ENCODE peak calls at places on chromosomes 3 and 15, in eight cellular contexts. C is stomach, S is A549, K is vagina, E is K562, Z is uterus, G is upper lobe of left lung, V is H1. W is an unnamed sample.

GRCh38 chr15:73900129-73900712 is 26.0 kb upstream of the LOXL1 start:
- DNase-seq in C (no peak), S (no peak), K (no peak), E (no peak), Z (no peak), G (peak), V (no peak), W (no peak)

GRCh38 chr3:69763976-69764851 is 24.9 kb downstream of the MITF start:
- DNase-seq in C (no peak), S (peak), K (no peak), E (no peak), Z (no peak), G (no peak), V (no peak), W (no peak)

GRCh38 chr3:46981932-46982471 is 2.5 kb downstream of the NBEAL2 start:
- DNase-seq in C (peak), S (no peak), K (no peak), E (no peak), Z (no peak), G (no peak), V (no peak), W (peak)

GRCh38 chr15:57224664-57225063 is 151.6 kb upstream of the CGNL1 start:
- DNase-seq in C (no peak), S (no peak), K (no peak), E (no peak), Z (no peak), G (no peak), V (no peak), W (no peak)

GRCh38 chr3:138833908-138834358 is 795 bp downstream of the PIK3CB start:
- DNase-seq in C (no peak), S (no peak), K (no peak), E (peak), Z (no peak), G (no peak), V (no peak), W (peak)

GRCh38 chr3:150397220-150397619 is 10.9 kb upstream of the TSC22D2 start:
- DNase-seq in C (no peak), S (no peak), K (no peak), E (no peak), Z (no peak), G (no peak), V (no peak), W (no peak)

GRCh38 chr3:127984241-127984975 is 67.8 kb upstream of the SEC61A1 start:
- DNase-seq in C (no peak), S (no peak), K (no peak), E (no peak), Z (no peak), G (no peak), V (no peak), W (no peak)

GRCh38 chr3:123412811-123413588 is 35.9 kb downstream of the ADCY5 start:
- DNase-seq in C (no peak), S (no peak), K (no peak), E (no peak), Z (peak), G (no peak), V (no peak), W (no peak)

GRCh38 chr3:129608087-129608935 is 1.8 kb upstream of the PLXND1 start:
- DNase-seq in C (no peak), S (peak), K (no peak), E (peak), Z (no peak), G (peak), V (no peak), W (no peak)

GRCh38 chr3:8621141-8621540 is 23.5 kb downstream of the SSUH2 start:
- DNase-seq in C (no peak), S (no peak), K (no peak), E (no peak), Z (no peak), G (no peak), V (no peak), W (no peak)

GRCh38 chr3:172217877-172218276 is 178.5 kb downstream of the FNDC3B start:
- DNase-seq in C (no peak), S (no peak), K (no peak), E (no peak), Z (no peak), G (no peak), V (no peak), W (no peak)

GRCh38 chr3:178284180-178284579 is 252.1 kb upstream of the KCNMB2 start:
- DNase-seq in C (no peak), S (no peak), K (no peak), E (no peak), Z (no peak), G (no peak), V (no peak), W (no peak)

GRCh38 chr3:11507719-11508118 is 136.0 kb downstream of the VGLL4 start:
- DNase-seq in C (no peak), S (peak), K (no peak), E (peak), Z (no peak), G (no peak), V (peak), W (no peak)

GRCh38 chr3:172135766-172136729 is 96.7 kb downstream of the FNDC3B start:
- DNase-seq in C (no peak), S (peak), K (no peak), E (peak), Z (no peak), G (no peak), V (no peak), W (no peak)

GRCh38 chr15:97902140-97902780 is 58.2 kb upstream of the ARRDC4 start:
- DNase-seq in C (no peak), S (no peak), K (no peak), E (no peak), Z (no peak), G (no peak), V (no peak), W (no peak)

GRCh38 chr3:132645058-132645457 is 14.6 kb downstream of the ACAD11 start:
- DNase-seq in C (no peak), S (no peak), K (no peak), E (no peak), Z (no peak), G (no peak), V (no peak), W (no peak)

GRCh38 chr3:168071535-168071934 is 24.2 kb downstream of the GOLIM4 start:
- DNase-seq in C (no peak), S (peak), K (no peak), E (no peak), Z (no peak), G (no peak), V (no peak), W (no peak)

GRCh38 chr3:10948326-10948725 is 44.2 kb upstream of the SLC6A1 start:
- DNase-seq in C (no peak), S (no peak), K (no peak), E (no peak), Z (no peak), G (no peak), V (no peak), W (no peak)

GRCh38 chr15:85865070-85865684 is 70.5 kb upstream of the KLHL25 start:
- DNase-seq in C (no peak), S (peak), K (no peak), E (peak), Z (peak), G (no peak), V (peak), W (peak)

GRCh38 chr3:185153170-185153733 is 392 bp upstream of the C3orf70 start:
- DNase-seq in C (no peak), S (no peak), K (no peak), E (no peak), Z (no peak), G (peak), V (peak), W (no peak)

GRCh38 chr3:27423463-27423862 is 54.3 kb upstream of the NEK10 start:
- DNase-seq in C (no peak), S (no peak), K (no peak), E (no peak), Z (no peak), G (no peak), V (no peak), W (no peak)

GRCh38 chr3:64244011-64244942 is 19.0 kb upstream of the PRICKLE2 start:
- DNase-seq in C (no peak), S (peak), K (peak), E (peak), Z (no peak), G (no peak), V (no peak), W (no peak)

GRCh38 chr3:174023445-174023844 is 625.9 kb downstream of the NLGN1 start:
- DNase-seq in C (no peak), S (no peak), K (no peak), E (no peak), Z (no peak), G (no peak), V (no peak), W (no peak)

GRCh38 chr15:83547168-83547567 is 100.0 kb downstream of the SH3GL3 start:
- DNase-seq in C (no peak), S (no peak), K (no peak), E (no peak), Z (no peak), G (no peak), V (no peak), W (no peak)

GRCh38 chr15:74203914-74204431 is 1.4 kb upstream of the STRA6 start:
- DNase-seq in C (no peak), S (no peak), K (no peak), E (peak), Z (no peak), G (no peak), V (no peak), W (no peak)

GRCh38 chr3:175558261-175558660 is 699.1 kb downstream of the NAALADL2 start:
- DNase-seq in C (no peak), S (no peak), K (no peak), E (no peak), Z (no peak), G (no peak), V (no peak), W (no peak)

GRCh38 chr3:132378846-132379245 is 38.5 kb upstream of the DNAJC13 start:
- DNase-seq in C (no peak), S (no peak), K (no peak), E (no peak), Z (no peak), G (no peak), V (no peak), W (no peak)

DNA sequence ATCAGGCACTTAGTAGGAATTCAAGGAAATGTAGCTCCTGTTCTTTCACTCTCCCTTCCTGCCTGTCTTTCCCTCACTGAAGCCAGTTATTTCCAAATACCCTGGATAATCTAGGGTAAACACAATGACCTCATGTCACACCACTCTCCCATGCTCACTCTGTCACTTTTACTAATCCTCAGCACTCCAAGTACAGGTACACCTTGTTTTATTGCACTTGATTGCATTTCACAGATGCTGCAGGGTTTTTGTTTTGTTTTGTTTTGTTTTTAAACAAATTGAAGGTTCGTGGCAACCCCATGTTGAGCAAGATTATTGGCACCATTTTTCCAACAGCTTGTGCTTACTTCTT is 40.8 kb downstream of the PPM1L start:
- DNase-seq in C (no peak), S (no peak), K (no peak), E (no peak), Z (no peak), G (no peak), V (no peak), W (peak)
- TF ChIP-seq POLR2A in C (no peak), S (no peak), K (no peak), E (no peak), Z (no peak), G (no peak), V (no peak), W (no peak)

GRCh38 chr15:37099321-37100108 is 834 bp downstream of the MEIS2 start:
- DNase-seq in C (no peak), S (peak), K (no peak), E (peak), Z (peak), G (no peak), V (no peak), W (no peak)

GRCh38 chr15:37101634-37102314 is 1.4 kb upstream of the MEIS2 start:
- DNase-seq in C (peak), S (peak), K (no peak), E (peak), Z (peak), G (peak), V (peak), W (peak)

GRCh38 chr15:37102315-37103021 is 2.1 kb upstream of the MEIS2 start:
- DNase-seq in C (no peak), S (peak), K (no peak), E (peak), Z (peak), G (peak), V (peak), W (no peak)

GRCh38 chr15:37098468-37099320 is 1.7 kb downstream of the MEIS2 start:
- DNase-seq in C (no peak), S (peak), K (no peak), E (peak), Z (peak), G (peak), V (no peak), W (no peak)

GRCh38 chr15:37100109-37100873 is at the start of gene MEIS2:
- DNase-seq in C (peak), S (peak), K (no peak), E (peak), Z (peak), G (peak), V (peak), W (peak)
- TF ChIP-seq POLR2A in C (peak), S (peak), K (no peak), E (peak), Z (peak), G (no peak), V (no peak), W (peak)

GRCh38 chr15:40941528-40942336 is 11.5 kb upstream of the CHAC1 start:
- DNase-seq in C (peak), S (peak), K (no peak), E (peak), Z (peak), G (peak), V (peak), W (peak)
- TF ChIP-seq POLR2A in C (no peak), S (no peak), K (no peak), E (peak), Z (peak), G (no peak), V (no peak), W (peak)

DNA sequence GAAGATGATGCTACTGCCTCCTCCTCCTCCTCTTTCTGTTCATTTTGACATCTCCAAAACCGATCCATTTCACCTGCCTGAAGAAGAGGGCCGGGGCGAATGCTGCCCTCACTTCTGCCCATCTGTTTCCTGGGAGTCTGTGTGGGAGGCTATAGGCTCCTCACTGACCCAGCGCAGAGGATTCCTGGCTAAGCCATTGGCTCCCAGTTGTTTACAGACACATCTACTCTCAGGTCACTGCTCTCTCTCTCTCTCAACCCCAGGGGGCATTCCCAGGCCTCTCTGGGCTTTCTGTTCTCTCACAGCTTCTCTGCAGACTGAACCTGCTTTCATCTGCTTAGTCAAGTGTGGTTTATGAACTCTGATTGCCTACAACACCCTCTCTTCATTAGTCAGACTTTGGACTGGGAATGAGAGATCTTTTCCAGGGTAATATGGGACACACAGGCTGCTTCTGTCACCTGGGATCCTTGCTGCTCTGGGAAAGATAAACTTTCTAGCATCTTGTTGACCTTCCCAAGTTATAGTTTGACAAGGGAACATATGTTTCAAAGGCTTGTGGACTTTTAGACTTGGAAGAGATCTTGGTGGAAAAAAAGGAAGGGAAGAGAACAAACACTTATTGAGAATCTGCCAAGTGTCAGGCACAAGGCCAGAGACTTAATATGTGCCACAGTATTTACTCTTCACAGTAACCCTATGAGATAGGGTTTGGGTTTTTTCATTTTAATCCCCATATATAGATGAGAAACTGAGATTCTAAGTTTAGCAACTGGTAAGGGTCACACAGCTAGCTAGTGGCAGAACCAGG is 30.2 kb upstream of the USP3 start:
- DNase-seq in C (peak), S (peak), K (no peak), E (no peak), Z (no peak), G (no peak), V (peak), W (peak)
- TF ChIP-seq POLR2A in C (no peak), S (no peak), K (no peak), E (no peak), Z (no peak), G (no peak), V (no peak), W (no peak)

GRCh38 chr15:67520976-67521769 is at the start of gene C15orf61:
- DNase-seq in C (peak), S (peak), K (no peak), E (peak), Z (peak), G (peak), V (peak), W (peak)
- TF ChIP-seq POLR2A in C (no peak), S (peak), K (no peak), E (peak), Z (peak), G (no peak), V (peak), W (no peak)

GRCh38 chr3:52527039-52527731 is 6.5 kb downstream of the NT5DC2 start:
- DNase-seq in C (no peak), S (no peak), K (no peak), E (no peak), Z (peak), G (peak), V (no peak), W (no peak)

GRCh38 chr3:52528596-52529375 is 4.9 kb downstream of the NT5DC2 start:
- DNase-seq in C (no peak), S (no peak), K (no peak), E (no peak), Z (no peak), G (peak), V (no peak), W (no peak)

GRCh38 chr3:52526151-52526561 is 7.5 kb downstream of the NT5DC2 start:
- DNase-seq in C (no peak), S (no peak), K (no peak), E (no peak), Z (peak), G (peak), V (no peak), W (no peak)

GRCh38 chr3:52529376-52530333 is 4.0 kb downstream of the NT5DC2 start:
- DNase-seq in C (peak), S (no peak), K (no peak), E (no peak), Z (peak), G (no peak), V (no peak), W (no peak)

GRCh38 chr3:52527732-52528595 is 5.7 kb downstream of the NT5DC2 start:
- DNase-seq in C (no peak), S (no peak), K (no peak), E (no peak), Z (peak), G (peak), V (no peak), W (no peak)
- TF ChIP-seq POLR2A in C (no peak), S (no peak), K (no peak), E (no peak), Z (no peak), G (no peak), V (no peak), W (no peak)

GRCh38 chr15:41968738-41969137 is 3.6 kb downstream of the EHD4 start:
- DNase-seq in C (no peak), S (no peak), K (no peak), E (no peak), Z (no peak), G (no peak), V (no peak), W (no peak)

GRCh38 chr15:41965441-41966413 is 6.6 kb downstream of the EHD4 start:
- DNase-seq in C (peak), S (no peak), K (peak), E (no peak), Z (no peak), G (peak), V (peak), W (no peak)

GRCh38 chr15:41966414-41966812 is 5.9 kb downstream of the EHD4 start:
- DNase-seq in C (peak), S (no peak), K (peak), E (no peak), Z (no peak), G (no peak), V (no peak), W (no peak)

GRCh38 chr15:41967506-41968206 is 4.7 kb downstream of the EHD4 start:
- DNase-seq in C (peak), S (no peak), K (no peak), E (peak), Z (no peak), G (no peak), V (no peak), W (no peak)

DNA sequence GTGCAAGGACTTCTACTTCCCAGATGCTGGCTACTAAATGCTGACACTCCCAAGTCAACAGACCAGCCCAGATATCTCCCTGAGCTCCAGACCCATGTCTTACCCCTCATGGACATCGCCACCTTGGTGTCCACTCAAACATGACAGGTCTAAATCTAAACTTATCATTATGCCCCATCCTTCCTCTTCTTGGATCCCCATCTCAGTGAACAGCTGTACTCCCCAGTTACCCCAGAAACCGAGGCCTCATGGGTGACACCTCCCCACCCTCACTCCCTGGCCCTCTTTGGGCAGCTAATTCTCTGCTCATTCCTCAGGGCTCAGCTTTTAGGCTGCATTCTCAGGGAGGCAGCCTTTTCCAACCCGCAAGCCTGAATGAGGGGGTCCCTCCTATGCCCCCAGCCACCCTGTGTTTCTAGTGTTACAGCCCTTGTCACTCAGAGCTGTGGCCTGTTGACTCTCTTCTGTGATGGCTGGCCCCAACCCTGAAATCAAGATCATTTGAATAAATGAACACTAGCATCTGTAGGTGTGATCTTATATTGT is 5.4 kb downstream of the EHD4 start:
- DNase-seq in C (peak), S (no peak), K (peak), E (no peak), Z (no peak), G (no peak), V (no peak), W (no peak)
- TF ChIP-seq POLR2A in C (no peak), S (no peak), K (no peak), E (no peak), Z (no peak), G (no peak), V (no peak), W (no peak)

GRCh38 chr3:42684632-42685362 is 540 bp upstream of the KLHL40 start:
- DNase-seq in C (no peak), S (no peak), K (no peak), E (no peak), Z (no peak), G (no peak), V (no peak), W (no peak)

GRCh38 chr3:42686832-42687650 is 1.7 kb downstream of the KLHL40 start:
- DNase-seq in C (no peak), S (no peak), K (no peak), E (no peak), Z (no peak), G (no peak), V (no peak), W (no peak)

GRCh38 chr3:42683875-42684593 is 1.3 kb upstream of the KLHL40 start:
- DNase-seq in C (peak), S (peak), K (no peak), E (peak), Z (peak), G (no peak), V (no peak), W (peak)

GRCh38 chr3:42685891-42686820 is 819 bp downstream of the KLHL40 start:
- DNase-seq in C (no peak), S (no peak), K (no peak), E (no peak), Z (no peak), G (no peak), V (no peak), W (no peak)

GRCh38 chr3:42685363-42685881 is at the start of gene KLHL40:
- DNase-seq in C (no peak), S (no peak), K (no peak), E (no peak), Z (no peak), G (peak), V (no peak), W (no peak)
- TF ChIP-seq POLR2A in C (no peak), S (no peak), K (no peak), E (no peak), Z (no peak), G (no peak), V (no peak), W (no peak)